ENCODE peak calls at places on chromosome 5, in ten cellular contexts. O, C, V, K, Q, G, S, X, B and Y are unnamed samples.

GRCh38 chr5:107700486-107700885 is 29.7 kb upstream of the EFNA5 start:
- DNase-seq in O (no peak), C (no peak), V (no peak), K (no peak), Q (no peak), G (no peak), S (no peak), X (no peak), B (no peak), Y (no peak)

GRCh38 chr5:38500861-38501260 is 55.6 kb downstream of the LIFR start:
- DNase-seq in O (no peak), C (no peak), V (no peak), K (no peak), Q (peak; percentile 54), G (no peak), S (peak; percentile 30), X (no peak), B (no peak), Y (no peak)

GRCh38 chr5:24547127-24547526 is 97.7 kb downstream of the CDH10 start:
- DNase-seq in O (no peak), C (no peak), V (no peak), K (no peak), Q (no peak), G (no peak), S (no peak), X (no peak), B (no peak), Y (peak; percentile 28)

GRCh38 chr5:22649076-22649475 is 204.1 kb downstream of the CDH12 start:
- DNase-seq in O (no peak), C (no peak), V (no peak), K (no peak), Q (peak; percentile 20), G (no peak), S (peak; percentile 7), X (no peak), B (peak; percentile 55), Y (peak; percentile 32)

GRCh38 chr5:139709587-139710369 is 61.6 kb downstream of the CXXC5 start:
- DNase-seq in O (peak; percentile 47), C (peak; percentile 61), V (no peak), K (peak; percentile 54), Q (no peak), G (peak; percentile 77), S (no peak), X (no peak), B (no peak), Y (no peak)

GRCh38 chr5:80507663-80508062 is 19.8 kb downstream of the FAM151B start:
- DNase-seq in O (no peak), C (no peak), V (no peak), K (no peak), Q (no peak), G (no peak), S (no peak), X (no peak), B (no peak), Y (no peak)

GRCh38 chr5:64229163-64229774 is 63.6 kb downstream of the RNF180 start:
- DNase-seq in O (no peak), C (no peak), V (no peak), K (no peak), Q (peak; percentile 60), G (peak; percentile 57), S (no peak), X (no peak), B (no peak), Y (no peak)

GRCh38 chr5:68171101-68171558 is 44.4 kb upstream of the PIK3R1 start:
- DNase-seq in O (peak; percentile 71), C (no peak), V (peak; percentile 95), K (peak; percentile 72), Q (peak; percentile 98), G (no peak), S (no peak), X (no peak), B (peak; percentile 31), Y (no peak)

GRCh38 chr5:96743805-96744559 is 63.8 kb downstream of the ERAP1 start:
- DNase-seq in O (no peak), C (no peak), V (no peak), K (no peak), Q (no peak), G (no peak), S (no peak), X (no peak), B (no peak), Y (no peak)

GRCh38 chr5:16712178-16712577 is 95.4 kb upstream of the RETREG1 start:
- DNase-seq in O (no peak), C (no peak), V (no peak), K (no peak), Q (no peak), G (no peak), S (no peak), X (no peak), B (no peak), Y (no peak)

DNA sequence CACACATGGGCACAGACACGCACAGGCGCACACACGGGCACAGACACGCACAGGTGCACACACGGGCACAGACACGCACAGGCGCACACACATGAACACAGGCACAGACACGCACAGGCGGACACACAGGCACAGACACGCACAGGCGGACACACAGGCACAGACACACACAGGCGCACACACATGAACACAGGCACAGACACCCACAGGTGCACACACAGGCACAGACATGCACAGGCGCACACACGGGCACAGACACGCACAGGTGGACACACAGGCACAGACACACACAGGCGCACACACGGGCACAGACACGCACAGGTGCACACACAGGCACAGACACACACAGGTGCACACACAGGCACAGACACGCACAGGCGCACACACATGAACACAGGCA is 312.8 kb upstream of the IRX1 start:
- DNase-seq in O (no peak), C (no peak), V (no peak), K (no peak), Q (no peak), G (no peak), S (no peak), X (no peak), B (no peak), Y (no peak)
- H3K9me3 ChIP-seq in O (no peaks in the 10 kb centered on the region), C (no peaks in the 10 kb centered on the region), V (no peaks in the 10 kb centered on the region), K (no peaks in the 10 kb centered on the region), Q (no peaks in the 10 kb centered on the region), G (no peaks in the 10 kb centered on the region), S (no peaks in the 10 kb centered on the region), X (peaks cover 11% of the 10 kb centered on the region), B (no peaks in the 10 kb centered on the region), Y (no peaks in the 10 kb centered on the region)

GRCh38 chr5:150131461-150131860 is 24.2 kb downstream of the PDGFRB start:
- DNase-seq in O (no peak), C (no peak), V (no peak), K (no peak), Q (no peak), G (no peak), S (no peak), X (no peak), B (no peak), Y (no peak)
- H3K36me3 ChIP-seq in O (peaks cover 36% of the 10 kb centered on the region), C (no peaks in the 10 kb centered on the region), V (peaks cover 92% of the 10 kb centered on the region), K (peaks cover 7% of the 10 kb centered on the region), Q (peaks cover 64% of the 10 kb centered on the region), G (peaks cover 77% of the 10 kb centered on the region), S (no peaks in the 10 kb centered on the region), X (no peaks in the 10 kb centered on the region), B (peaks cover 3% of the 10 kb centered on the region), Y (peaks cover 21% of the 10 kb centered on the region)

GRCh38 chr5:67166886-67167285 is 29.7 kb downstream of the CD180 start:
- DNase-seq in O (no peak), C (no peak), V (no peak), K (no peak), Q (no peak), G (no peak), S (no peak), X (no peak), B (no peak), Y (no peak)

GRCh38 chr5:67166460-67166871 is 30.1 kb downstream of the CD180 start:
- DNase-seq in O (peak; percentile 58), C (peak; percentile 69), V (peak; percentile 80), K (peak; percentile 66), Q (no peak), G (no peak), S (no peak), X (peak; percentile 7), B (peak; percentile 63), Y (no peak)

GRCh38 chr5:67163863-67164595 is 32.6 kb downstream of the CD180 start:
- DNase-seq in O (no peak), C (no peak), V (no peak), K (no peak), Q (no peak), G (no peak), S (no peak), X (no peak), B (no peak), Y (no peak)

GRCh38 chr5:67164856-67165523 is 31.6 kb downstream of the CD180 start:
- DNase-seq in O (no peak), C (no peak), V (no peak), K (no peak), Q (no peak), G (no peak), S (no peak), X (no peak), B (no peak), Y (no peak)

DNA sequence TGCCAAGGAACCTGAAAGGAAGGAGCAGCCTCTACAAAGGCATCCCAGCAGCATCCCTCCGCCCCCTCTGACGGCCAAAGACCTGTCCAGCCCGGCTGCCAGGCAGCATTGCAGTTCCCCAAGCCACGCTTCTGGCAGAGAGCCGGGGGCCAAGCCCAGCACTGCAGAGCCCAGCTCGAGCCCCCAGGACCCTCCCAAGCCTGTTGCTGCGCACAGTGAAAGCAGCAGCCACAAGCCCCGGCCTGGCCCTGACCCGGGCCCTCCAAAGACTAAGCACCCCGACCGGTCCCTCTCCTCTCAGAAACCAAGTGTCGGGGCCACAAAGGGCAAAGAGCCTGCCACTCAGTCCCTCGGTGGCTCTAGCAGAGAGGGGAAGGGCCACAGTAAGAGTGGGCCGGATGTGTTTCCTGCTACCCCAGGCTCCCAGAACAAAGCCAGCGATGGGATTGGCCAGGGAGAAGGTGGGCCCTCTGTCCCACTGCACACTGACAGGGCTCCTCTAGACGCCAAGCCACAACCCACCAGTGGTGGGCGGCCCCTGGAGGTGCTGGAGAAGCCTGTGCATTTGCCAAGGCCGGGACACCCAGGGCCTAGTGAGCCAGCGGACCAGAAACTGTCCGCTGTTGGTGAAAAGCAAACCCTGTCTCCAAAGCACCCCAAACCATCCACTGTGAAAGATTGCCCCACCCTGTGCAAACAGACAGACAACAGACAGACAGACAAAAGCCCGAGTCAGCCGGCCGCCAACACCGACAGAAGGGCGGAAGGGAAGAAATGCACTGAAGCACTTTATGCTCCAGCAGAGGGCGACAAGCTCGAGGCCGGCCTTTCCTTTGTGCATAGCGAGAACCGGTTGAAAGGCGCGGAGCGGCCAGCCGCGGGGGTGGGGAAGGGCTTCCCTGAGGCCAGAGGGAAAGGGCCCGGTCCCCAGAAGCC is 30.8 kb downstream of the CD180 start:
- DNase-seq in O (peak; percentile 86), C (peak; percentile 84), V (peak; percentile 91), K (peak; percentile 86), Q (peak; percentile 83), G (peak; percentile 41), S (no peak), X (peak; percentile 73), B (peak; percentile 89), Y (peak; percentile 33)
- TF ChIP-seq CTCF in O (peak; percentile 74), C (peak; percentile 78), V (peak; percentile 68), K (peak; percentile 52), Q (peak; percentile 82), G (peak; percentile 23), S (no peak), X (peak; percentile 80), B (no peak), Y (peak; percentile 33)

DNA sequence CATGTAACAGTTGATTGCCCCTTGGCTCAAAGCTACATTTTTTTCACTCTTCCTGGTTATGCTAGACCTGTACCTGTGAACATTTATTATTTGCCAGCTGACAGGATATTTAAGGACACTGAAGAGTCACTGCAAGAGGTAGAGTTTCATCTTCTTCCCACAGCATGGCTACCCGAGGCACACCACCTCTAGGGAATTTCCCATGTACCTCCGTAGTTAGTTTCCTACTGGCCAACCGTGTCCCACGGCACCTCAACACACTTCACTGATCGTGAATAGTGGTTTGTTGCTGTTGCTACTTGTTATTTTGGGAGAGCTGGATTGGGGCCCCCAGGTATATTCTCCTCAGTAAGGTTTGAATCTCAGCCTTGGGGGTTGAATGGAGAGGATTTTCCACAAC is 648.6 kb downstream of the SEMA5A start:
- DNase-seq in O (no peak), C (no peak), V (no peak), K (no peak), Q (no peak), G (no peak), S (no peak), X (no peak), B (no peak), Y (no peak)
- H3K9me3 ChIP-seq in O (no peaks in the 10 kb centered on the region), C (no peaks in the 10 kb centered on the region), V (no peaks in the 10 kb centered on the region), K (no peaks in the 10 kb centered on the region), Q (no peaks in the 10 kb centered on the region), G (no peaks in the 10 kb centered on the region), S (peaks cover 3% of the 10 kb centered on the region), X (peaks cover 10% of the 10 kb centered on the region), B (no peaks in the 10 kb centered on the region), Y (no peaks in the 10 kb centered on the region)